ENCODE peak calls at places on chromosomes 16 and 17, in nine cellular contexts. L is type B pancreatic cell; T is SHP77; K is SK-N-DZ; Q is stimulated activated CD4-positive, alpha-beta T cell treated with anti-CD3 and anti-CD28 coated beads, Interleukin-4, amount 100 ng/mL, for 4 hours; R is neural progenitor cell; H is A549; B is Daoy; O is NCI-H2029. G is an unnamed sample.

GRCh38 chr16:30922420-30922959 is 882 bp upstream of the FBXL19 start:
- DNase-seq in L (peak), T (peak), K (peak), Q (peak), R (peak), H (peak), B (peak), O (peak), G (peak)

GRCh38 chr17:72735089-72735488 is 357.4 kb downstream of the SLC39A11 start:
- DNase-seq in L (no peak), T (no peak), K (no peak), Q (no peak), R (no peak), H (no peak), B (no peak), O (no peak), G (no peak)

GRCh38 chr17:13601776-13602551 is at the start of gene HS3ST3A1:
- DNase-seq in L (peak), T (peak), K (peak), Q (no peak), R (peak), H (no peak), B (peak), O (no peak), G (no peak)

GRCh38 chr16:4580245-4580644 is 24.1 kb downstream of the C16orf96 start:
- DNase-seq in L (no peak), T (no peak), K (no peak), Q (no peak), R (no peak), H (no peak), B (no peak), O (no peak), G (no peak)

GRCh38 chr17:30074726-30075125 is 41.9 kb upstream of the NSRP1 start:
- DNase-seq in L (no peak), T (no peak), K (no peak), Q (no peak), R (no peak), H (no peak), B (no peak), O (no peak), G (no peak)

GRCh38 chr16:46961373-46962353 is 11.8 kb downstream of the DNAJA2 start:
- DNase-seq in L (no peak), T (no peak), K (no peak), Q (no peak), R (no peak), H (no peak), B (no peak), O (no peak), G (no peak)

GRCh38 chr17:2893422-2893914 is 97.2 kb downstream of the RAP1GAP2 start:
- DNase-seq in L (no peak), T (no peak), K (no peak), Q (no peak), R (no peak), H (no peak), B (no peak), O (no peak), G (no peak)

GRCh38 chr17:41810659-41811548 is 845 bp downstream of the P3H4 start:
- DNase-seq in L (no peak), T (no peak), K (no peak), Q (no peak), R (peak), H (no peak), B (no peak), O (no peak), G (peak)

GRCh38 chr16:15946257-15947044 is 3.0 kb upstream of the ABCC1 start:
- DNase-seq in L (no peak), T (no peak), K (no peak), Q (no peak), R (no peak), H (peak), B (peak), O (no peak), G (no peak)

GRCh38 chr17:44916781-44917241 is 1.5 kb upstream of the GFAP start:
- DNase-seq in L (no peak), T (no peak), K (no peak), Q (no peak), R (no peak), H (no peak), B (peak), O (no peak), G (no peak)

GRCh38 chr16:58198022-58198683 is at the start of gene CSNK2A2:
- DNase-seq in L (peak), T (peak), K (peak), Q (peak), R (peak), H (peak), B (peak), O (peak), G (peak)

GRCh38 chr17:69344939-69345338 is 18.0 kb upstream of the ABCA5 start:
- DNase-seq in L (no peak), T (no peak), K (no peak), Q (no peak), R (no peak), H (peak), B (no peak), O (no peak), G (no peak)

GRCh38 chr17:78330570-78331224 is 29.2 kb downstream of the SOCS3 start:
- DNase-seq in L (no peak), T (peak), K (no peak), Q (no peak), R (no peak), H (peak), B (peak), O (no peak), G (no peak)